ENCODE peak calls at places on chromosome 14, in four cellular contexts. A is GM12878, G is SK-N-SH, F is HepG2. E is an unnamed sample.

GRCh38 chr14:100076133-100076532 is 10.9 kb downstream of the EVL start:
- DNase-seq in F (peak), G (no peak), A (no peak), E (peak)

GRCh38 chr14:58362798-58363412 is 32.8 kb upstream of the TOMM20L start:
- DNase-seq in G (peak), F (peak), A (no peak), E (peak)

GRCh38 chr14:25756880-25757279 is 706.9 kb upstream of the STXBP6 start:
- DNase-seq in F (no peak), G (no peak), A (no peak), E (no peak)

GRCh38 chr14:104107101-104107581 is 21.6 kb downstream of the ASPG start:
- DNase-seq in A (no peak), F (no peak), G (no peak), E (no peak)

GRCh38 chr14:23577004-23577681 is 1.4 kb downstream of the JPH4 start:
- DNase-seq in A (no peak), F (no peak), G (peak), E (no peak)

GRCh38 chr14:63941023-63941422 is 88.2 kb downstream of the SYNE2 start:
- DNase-seq in A (no peak), G (no peak), F (no peak), E (no peak)

GRCh38 chr14:92513966-92514843 is 624 bp downstream of the RIN3 start:
- DNase-seq in G (no peak), A (no peak), F (peak), E (peak)

GRCh38 chr14:28773917-28774691 is 7.5 kb downstream of the FOXG1 start:
- DNase-seq in F (no peak), A (no peak), G (no peak), E (peak)

GRCh38 chr14:70254476-70254961 is 65.8 kb upstream of the SLC8A3 start:
- DNase-seq in G (peak), A (no peak), F (peak), E (peak)

GRCh38 chr14:28321475-28322244 is 444.9 kb upstream of the FOXG1 start:
- DNase-seq in F (no peak), G (no peak), A (no peak), E (no peak)

GRCh38 chr14:69242311-69243224 is 17.4 kb upstream of the GALNT16 start:
- DNase-seq in F (peak), A (peak), G (peak), E (peak)

GRCh38 chr14:65769151-65769550 is 356.6 kb downstream of the FUT8 start:
- DNase-seq in F (no peak), G (no peak), A (no peak), E (no peak)

GRCh38 chr14:73741386-73741875 is 27.2 kb upstream of the PNMA1 start:
- DNase-seq in F (peak), G (peak), A (no peak), E (no peak)

GRCh38 chr14:101134161-101134631 is 230.7 kb upstream of the RTL1 start:
- DNase-seq in A (no peak), F (no peak), G (peak), E (no peak)

GRCh38 chr14:30553311-30553989 is 5.5 kb upstream of the G2E3 start:
- DNase-seq in A (no peak), G (no peak), F (no peak), E (no peak)

GRCh38 chr14:31174433-31174832 is 33.2 kb downstream of the HECTD1 start:
- DNase-seq in F (no peak), A (no peak), G (no peak), E (no peak)

GRCh38 chr14:61761557-61761956 is 663 bp upstream of the SNAPC1 start:
- DNase-seq in F (no peak), G (no peak), A (no peak), E (no peak)

GRCh38 chr14:64944861-64945260 is 2.3 kb upstream of the GPX2 start:
- DNase-seq in G (no peak), F (no peak), A (no peak), E (no peak)

GRCh38 chr14:101460521-101460920 is 100.8 kb upstream of the DIO3 start:
- DNase-seq in A (no peak), F (no peak), G (no peak), E (no peak)

GRCh38 chr14:86217523-86217922 is 687.6 kb downstream of the FLRT2 start:
- DNase-seq in A (no peak), F (no peak), G (no peak), E (no peak)

GRCh38 chr14:92982941-92983340 is 60.0 kb downstream of the CHGA start:
- DNase-seq in A (no peak), F (peak), G (no peak), E (no peak)

GRCh38 chr14:55846852-55847471 is 267.0 kb downstream of the KTN1 start:
- DNase-seq in F (no peak), G (no peak), A (no peak), E (no peak)

GRCh38 chr14:70009961-70010360 is 130.7 kb downstream of the SMOC1 start:
- DNase-seq in F (no peak), A (no peak), G (peak), E (no peak)

DNA sequence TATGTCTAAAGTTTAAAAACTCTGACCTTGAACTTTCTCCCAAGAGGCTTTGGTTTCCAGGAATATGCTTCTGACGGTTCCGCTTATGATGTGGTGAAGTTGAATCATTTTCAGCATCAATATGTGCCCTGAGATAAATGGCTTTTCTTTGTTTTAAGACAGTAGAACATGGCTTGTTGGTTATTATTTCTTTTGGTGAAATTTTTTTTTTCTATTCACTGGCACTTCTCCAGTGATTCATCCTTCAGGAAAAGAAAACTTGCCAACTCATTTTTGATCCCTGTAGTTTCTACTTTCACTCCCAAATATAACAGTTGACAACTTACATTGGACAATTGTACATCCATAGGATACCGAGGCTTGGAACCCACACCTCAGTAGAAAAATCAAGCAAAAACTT is 1301.2 kb upstream of the FLRT2 start:
- DNase-seq in F (no peak), G (no peak), A (no peak), E (no peak)
- TF ChIP-seq FOXM1 in F (no peak), G (no peak), A (no peak), E (no peak)

GRCh38 chr14:20757963-20758362 is 10.2 kb upstream of the EDDM3B start:
- DNase-seq in F (no peak), G (no peak), A (no peak), E (peak)
- TF ChIP-seq FOXM1 in F (no peak), G (no peak), A (no peak), E (no peak)

DNA sequence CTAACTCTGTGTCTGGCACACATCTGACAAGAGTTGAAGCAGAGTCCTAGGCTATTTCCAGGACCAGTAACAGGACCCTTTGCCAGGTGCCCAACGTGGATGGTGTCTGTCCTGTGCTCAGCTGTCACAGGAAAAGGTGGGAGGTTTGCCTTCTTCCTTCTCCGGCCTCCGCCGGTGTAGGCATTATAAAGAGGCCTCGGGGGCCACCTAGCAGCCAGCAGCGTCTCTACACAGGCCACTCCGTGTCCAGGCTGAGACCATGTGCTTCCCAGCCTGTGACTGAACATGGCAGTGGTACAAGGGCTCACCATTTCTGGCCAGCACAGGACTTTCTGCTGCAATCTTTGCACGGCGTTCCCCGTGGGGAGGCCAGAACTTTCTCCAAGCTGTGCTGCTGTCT is 60.7 kb upstream of the GPATCH2L start:
- DNase-seq in G (no peak), A (no peak), F (peak), E (peak)
- TF ChIP-seq FOXM1 in G (no peak), A (no peak), F (no peak), E (no peak)

GRCh38 chr14:76954791-76955190 is 73.7 kb downstream of the IRF2BPL start:
- DNase-seq in F (no peak), A (no peak), G (no peak), E (no peak)

GRCh38 chr14:76955575-76956252 is 72.8 kb downstream of the IRF2BPL start:
- DNase-seq in A (peak), F (peak), G (no peak), E (no peak)

GRCh38 chr14:76951149-76951548 is 77.4 kb downstream of the IRF2BPL start:
- DNase-seq in A (no peak), F (no peak), G (no peak), E (no peak)

GRCh38 chr14:76954371-76954770 is 74.1 kb downstream of the IRF2BPL start:
- DNase-seq in A (no peak), G (no peak), F (no peak), E (no peak)

GRCh38 chr14:76953196-76953945 is 75.1 kb downstream of the IRF2BPL start:
- DNase-seq in G (peak), F (peak), A (no peak), E (no peak)
- TF ChIP-seq FOXM1 in G (no peak), F (no peak), A (no peak), E (no peak)

GRCh38 chr14:67934087-67934486 is 114.5 kb downstream of the RAD51B start:
- DNase-seq in G (peak), A (peak), F (peak), E (peak)
- TF ChIP-seq FOXM1 in G (no peak), A (no peak), F (no peak), E (no peak)

DNA sequence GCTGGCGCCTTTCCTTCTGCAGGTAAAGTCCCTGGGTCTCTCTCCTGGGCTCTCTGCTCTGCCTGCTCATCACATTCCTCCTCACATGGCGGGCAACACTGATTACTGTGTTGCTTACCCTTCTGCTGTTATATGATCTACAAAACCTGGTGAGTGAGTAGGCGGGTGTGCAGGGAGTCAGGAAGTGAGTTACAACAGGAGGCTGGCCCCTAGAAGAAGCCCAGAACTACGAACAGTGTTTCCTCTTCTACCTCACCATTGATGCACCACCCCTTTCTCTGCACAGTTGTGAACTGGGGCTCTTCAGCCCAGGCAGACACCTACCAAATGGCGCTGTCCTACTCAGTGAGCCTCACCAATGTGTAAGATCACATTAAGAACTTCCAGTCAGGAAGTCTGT is 4.9 kb upstream of the KLHL33 start:
- DNase-seq in A (no peak), F (no peak), G (no peak), E (no peak)
- TF ChIP-seq FOXM1 in A (no peak), F (no peak), G (no peak), E (no peak)

GRCh38 chr14:21016791-21017190 is 8.1 kb downstream of the NDRG2 start:
- DNase-seq in A (no peak), F (no peak), G (no peak), E (no peak)

GRCh38 chr14:21020977-21021545 is 3.8 kb downstream of the NDRG2 start:
- DNase-seq in A (no peak), G (no peak), F (no peak), E (no peak)

GRCh38 chr14:21017528-21018245 is 7.2 kb downstream of the NDRG2 start:
- DNase-seq in A (no peak), F (no peak), G (no peak), E (no peak)

GRCh38 chr14:21018286-21018685 is 6.6 kb downstream of the NDRG2 start:
- DNase-seq in G (no peak), F (no peak), A (no peak), E (no peak)

GRCh38 chr14:21019377-21019776 is 5.5 kb downstream of the NDRG2 start:
- DNase-seq in G (no peak), F (no peak), A (no peak), E (no peak)
- TF ChIP-seq FOXM1 in G (no peak), F (no peak), A (no peak), E (no peak)

GRCh38 chr14:50615566-50615965 is 52.5 kb downstream of the SAV1 start:
- DNase-seq in A (no peak), F (no peak), G (no peak), E (no peak)

GRCh38 chr14:50615056-50615455 is 53.0 kb downstream of the SAV1 start:
- DNase-seq in G (no peak), F (peak), A (no peak), E (no peak)

GRCh38 chr14:50619569-50620141 is 48.5 kb downstream of the SAV1 start:
- DNase-seq in F (peak), A (peak), G (peak), E (peak)

GRCh38 chr14:50612795-50613194 is 52.9 kb downstream of the ATL1 start:
- DNase-seq in A (no peak), F (no peak), G (no peak), E (no peak)

DNA sequence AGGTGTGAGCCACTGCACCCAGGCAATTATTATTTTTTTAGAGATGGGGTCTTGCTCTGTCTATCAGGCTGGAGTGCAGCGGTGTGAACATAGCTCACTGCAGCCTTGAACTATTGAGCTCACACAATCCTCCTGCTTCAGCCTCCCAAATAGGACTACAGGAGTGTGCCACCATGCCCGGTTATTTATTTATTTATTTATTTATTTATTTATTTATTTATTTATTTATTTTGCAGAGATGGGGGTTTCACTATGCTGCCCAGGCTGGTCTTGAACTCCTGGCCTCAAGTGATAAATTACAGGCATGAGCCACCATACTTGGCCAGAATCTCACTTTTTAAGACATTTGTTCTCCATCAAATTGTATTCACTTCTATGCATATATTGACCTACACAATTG is 51.8 kb downstream of the SAV1 start:
- DNase-seq in A (no peak), F (no peak), G (no peak), E (no peak)
- TF ChIP-seq FOXM1 in A (no peak), F (no peak), G (no peak), E (no peak)

GRCh38 chr14:75711134-75711795 is 50.2 kb downstream of the TTLL5 start:
- DNase-seq in G (peak), F (peak), A (no peak), E (peak)
- TF ChIP-seq FOXM1 in G (no peak), F (no peak), A (no peak), E (no peak)

E was measured in HEK293T.